ENCODE peak calls at places on chromosome 2, in five cellular contexts. Q is K562, V is GM12878, C is HCT116, A is H1. G is an unnamed sample.

GRCh38 chr2:196249860-196250259 is 78.5 kb upstream of the STK17B start:
- DNase-seq in C (no peak), A (no peak), Q (no peak), V (no peak), G (no peak)

GRCh38 chr2:176106636-176107539 is at the start of gene HOXD11:
- DNase-seq in Q (no peak), A (peak), V (no peak), C (no peak), G (peak)

GRCh38 chr2:46198164-46198883 is 98.9 kb upstream of the EPAS1 start:
- DNase-seq in Q (no peak), V (no peak), A (no peak), C (no peak), G (no peak)

GRCh38 chr2:242056785-242057184 is 187.3 kb downstream of the RTP5 start:
- DNase-seq in Q (no peak), A (peak), V (no peak), C (no peak), G (no peak)

GRCh38 chr2:48107326-48107925 is 201.1 kb upstream of the FBXO11 start:
- DNase-seq in A (no peak), C (peak), Q (no peak), V (no peak), G (no peak)

GRCh38 chr2:96879545-96880040 is 9.7 kb upstream of the SEMA4C start:
- DNase-seq in C (no peak), Q (no peak), V (no peak), A (no peak), G (no peak)

GRCh38 chr2:172993924-172994717 is 81.5 kb upstream of the MAP3K20 start:
- DNase-seq in C (no peak), V (no peak), A (no peak), Q (no peak), G (no peak)

GRCh38 chr2:197805598-197806316 is 1.4 kb downstream of the PLCL1 start:
- DNase-seq in A (no peak), Q (no peak), V (no peak), C (no peak), G (no peak)

GRCh38 chr2:9240745-9241144 is 34.1 kb downstream of the ASAP2 start:
- DNase-seq in A (no peak), Q (no peak), C (no peak), V (no peak), G (no peak)

GRCh38 chr2:168692132-168692762 is 110.2 kb upstream of the NOSTRIN start:
- DNase-seq in A (no peak), C (no peak), Q (no peak), V (no peak), G (no peak)
- TF ChIP-seq JUND in A (no peak), C (no peak), Q (no peak), V (no peak), G (no peak)

GRCh38 chr2:2010266-2010665 is 266.0 kb upstream of the PXDN start:
- DNase-seq in Q (no peak), C (no peak), V (no peak), A (no peak), G (no peak)

GRCh38 chr2:2014251-2014761 is 270.0 kb upstream of the PXDN start:
- DNase-seq in Q (no peak), C (no peak), V (no peak), A (no peak), G (no peak)

GRCh38 chr2:2013476-2013875 is 269.2 kb upstream of the PXDN start:
- DNase-seq in C (no peak), V (no peak), Q (no peak), A (no peak), G (no peak)

GRCh38 chr2:2016912-2017311 is 272.6 kb upstream of the PXDN start:
- DNase-seq in A (no peak), Q (no peak), C (no peak), V (no peak), G (no peak)

DNA sequence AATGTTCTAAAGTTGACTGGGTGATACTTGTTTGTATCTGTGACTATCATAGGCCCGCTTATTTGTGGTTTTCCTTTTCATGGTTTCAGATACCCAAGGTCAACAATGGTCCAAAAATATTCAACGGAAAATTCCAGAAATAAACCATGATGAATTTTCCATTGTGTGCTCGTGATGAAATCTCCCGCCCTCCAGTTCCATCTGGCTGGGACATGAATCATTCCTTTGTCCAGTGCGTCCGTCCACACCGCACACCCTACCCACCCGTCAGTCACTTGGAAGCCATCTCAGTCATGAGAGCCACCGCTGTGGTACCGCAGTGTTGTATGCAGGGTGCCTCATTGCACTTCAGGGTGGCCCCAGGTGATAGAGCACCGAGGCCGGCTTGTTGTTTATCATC is 268.2 kb upstream of the PXDN start:
- DNase-seq in V (no peak), C (no peak), A (no peak), Q (no peak), G (no peak)
- TF ChIP-seq JUND in V (no peak), C (no peak), A (no peak), Q (no peak), G (no peak)

GRCh38 chr2:36388472-36388871 is 32.9 kb downstream of the CRIM1 start:
- DNase-seq in V (no peak), Q (no peak), C (no peak), A (no peak), G (no peak)

GRCh38 chr2:36385603-36386002 is 30.0 kb downstream of the CRIM1 start:
- DNase-seq in V (no peak), Q (no peak), A (no peak), C (no peak), G (no peak)

GRCh38 chr2:36389081-36389480 is 33.5 kb downstream of the CRIM1 start:
- DNase-seq in V (no peak), Q (no peak), A (no peak), C (no peak), G (no peak)

GRCh38 chr2:36382472-36382871 is 26.9 kb downstream of the CRIM1 start:
- DNase-seq in V (no peak), A (no peak), C (no peak), Q (no peak), G (no peak)

GRCh38 chr2:36387258-36387916 is 31.8 kb downstream of the CRIM1 start:
- DNase-seq in C (no peak), Q (no peak), V (no peak), A (no peak), G (no peak)
- TF ChIP-seq JUND in C (no peak), Q (no peak), V (no peak), A (no peak), G (no peak)

GRCh38 chr2:231223458-231223970 is 25.1 kb downstream of the ARMC9 start:
- DNase-seq in Q (no peak), A (no peak), C (no peak), V (no peak), G (peak)
- TF ChIP-seq JUND in Q (no peak), A (no peak), C (no peak), V (no peak), G (no peak)

DNA sequence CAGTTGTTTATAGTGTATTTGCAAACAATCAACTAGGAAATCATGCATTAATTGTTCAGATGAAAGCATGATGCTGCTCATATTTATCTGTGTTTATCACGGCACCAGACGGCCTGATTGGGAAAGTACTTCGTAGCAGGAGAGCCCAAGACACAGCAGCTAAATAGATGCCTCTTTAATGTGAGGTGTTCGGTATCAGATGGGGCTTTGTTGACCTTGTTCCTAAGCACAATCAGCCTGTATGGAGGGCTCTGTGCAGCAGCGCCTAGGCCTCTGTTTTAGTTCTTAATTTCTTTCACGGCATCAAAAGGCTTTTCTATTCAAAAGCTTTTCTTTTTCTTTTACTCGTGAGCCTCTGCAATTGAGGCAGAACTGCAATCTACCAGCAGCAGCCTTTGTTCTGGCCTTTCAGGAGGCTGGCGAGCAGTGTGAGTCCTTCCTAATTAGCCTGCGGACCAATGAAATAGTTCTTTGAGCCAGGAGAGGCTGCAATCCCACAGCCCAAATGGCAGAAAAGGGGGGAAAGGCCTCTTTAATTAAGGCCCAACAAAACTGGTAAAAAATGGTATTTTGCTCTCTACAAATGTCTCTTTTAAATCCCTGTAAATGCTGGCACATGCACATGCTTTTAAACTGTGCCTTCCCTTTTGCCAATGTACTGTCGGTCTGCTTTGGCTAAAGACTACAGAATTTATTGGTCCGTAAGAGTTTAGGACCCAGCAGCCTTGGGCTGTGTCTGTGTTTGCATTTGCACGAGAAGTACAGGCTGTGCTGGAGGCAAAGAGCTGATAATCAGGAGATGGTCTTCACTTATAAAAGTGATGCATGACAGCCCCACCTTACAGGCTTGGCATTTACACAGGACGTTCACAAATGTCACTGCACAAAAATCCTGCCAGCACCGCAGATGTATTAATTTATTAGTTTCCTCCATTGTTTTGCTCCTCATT is 159.6 kb downstream of the RND3 start:
- DNase-seq in A (no peak), Q (no peak), C (no peak), V (no peak), G (no peak)
- TF ChIP-seq JUND in A (no peak), Q (no peak), C (no peak), V (no peak), G (no peak)